ENCODE peak calls at places on chromosome 17, in eight cellular contexts. K, A, P, Q, O, R, M and S are unnamed samples. For H3K9me3, the result is how much of the 10 kb centered on the place peaks cover.

GRCh38 chr17:72735602-72736001 is 356.9 kb downstream of the SLC39A11 start:
- DNase-seq in P (no peak), M (no peak), A (no peak), O (no peak), R (no peak), Q (no peak), K (no peak), S (no peak)

GRCh38 chr17:62653831-62654829 is 26.7 kb downstream of the MRC2 start:
- DNase-seq in R (peak), O (peak), A (no peak), P (no peak), M (peak), Q (no peak), K (no peak), S (peak)

GRCh38 chr17:19322129-19322505 is 40.4 kb downstream of the B9D1 start:
- DNase-seq in R (no peak), P (no peak), Q (no peak), K (no peak), M (peak), O (no peak), A (no peak), S (no peak)

GRCh38 chr17:14004927-14005630 is 64.2 kb upstream of the COX10 start:
- DNase-seq in P (no peak), A (no peak), K (no peak), M (no peak), O (no peak), R (no peak), Q (no peak), S (no peak)

GRCh38 chr17:48841395-48841831 is 10.6 kb downstream of the CALCOCO2 start:
- DNase-seq in Q (no peak), R (no peak), O (no peak), M (no peak), K (no peak), A (peak), P (peak), S (no peak)

GRCh38 chr17:52762147-52762793 is 603.8 kb upstream of the CA10 start:
- DNase-seq in P (no peak), O (no peak), M (no peak), Q (no peak), R (no peak), A (no peak), K (no peak), S (no peak)

GRCh38 chr17:80347948-80348351 is 67.0 kb upstream of the ENDOV start:
- DNase-seq in K (no peak), O (no peak), A (no peak), P (no peak), Q (no peak), M (peak), R (no peak), S (no peak)

GRCh38 chr17:75695830-75696271 is 25.4 kb upstream of the ITGB4 start:
- DNase-seq in P (no peak), R (no peak), K (no peak), A (no peak), O (peak), Q (no peak), M (no peak), S (no peak)

GRCh38 chr17:36525113-36525512 is 9.6 kb downstream of the MYO19 start:
- DNase-seq in O (no peak), R (no peak), M (no peak), K (no peak), Q (no peak), A (no peak), P (no peak), S (no peak)

GRCh38 chr17:79216391-79216790 is 141.8 kb downstream of the ENGASE start:
- DNase-seq in O (no peak), A (no peak), Q (no peak), P (no peak), K (no peak), R (no peak), M (no peak), S (no peak)

GRCh38 chr17:55567240-55568216 is 56.3 kb upstream of the SMIM36 start:
- DNase-seq in O (peak), A (no peak), M (no peak), P (peak), K (no peak), R (no peak), Q (no peak), S (peak)

GRCh38 chr17:64149196-64149595 is 19.3 kb upstream of the ERN1 start:
- DNase-seq in K (no peak), Q (no peak), R (no peak), A (no peak), O (no peak), M (no peak), P (no peak), S (no peak)

GRCh38 chr17:2391597-2392251 is 9.1 kb downstream of the MNT start:
- DNase-seq in P (no peak), O (no peak), A (no peak), M (no peak), R (no peak), K (no peak), Q (no peak), S (no peak)

GRCh38 chr17:80596760-80597608 is 52.3 kb downstream of the RPTOR start:
- DNase-seq in M (no peak), O (no peak), K (no peak), Q (no peak), R (no peak), A (no peak), P (no peak), S (peak)

GRCh38 chr17:37359682-37360188 is 16.1 kb upstream of the C17orf78 start:
- DNase-seq in P (no peak), M (no peak), K (no peak), O (no peak), R (no peak), Q (no peak), A (no peak), S (no peak)

GRCh38 chr17:55521193-55521592 is 9.9 kb upstream of the SMIM36 start:
- DNase-seq in A (no peak), R (no peak), P (no peak), Q (no peak), O (no peak), K (no peak), M (no peak), S (no peak)

GRCh38 chr17:13869301-13869700 is 200.0 kb upstream of the COX10 start:
- DNase-seq in P (no peak), O (no peak), R (no peak), A (no peak), Q (no peak), M (no peak), K (no peak), S (no peak)

GRCh38 chr17:81579821-81580321 is 27.7 kb upstream of the FAAP100 start:
- DNase-seq in Q (no peak), K (no peak), R (no peak), M (no peak), A (no peak), P (no peak), O (no peak), S (no peak)

GRCh38 chr17:61803796-61804195 is 59.5 kb downstream of the BRIP1 start:
- DNase-seq in P (no peak), A (no peak), O (no peak), K (no peak), M (no peak), Q (no peak), R (no peak), S (no peak)

GRCh38 chr17:17391575-17392370 is 85.0 kb upstream of the MED9 start:
- DNase-seq in R (no peak), A (peak), K (peak), Q (no peak), O (no peak), P (no peak), M (no peak), S (peak)

GRCh38 chr17:2751482-2751881 is 2.0 kb upstream of the CCDC92B start:
- DNase-seq in Q (no peak), K (no peak), R (no peak), M (no peak), A (no peak), O (no peak), P (no peak), S (peak)

GRCh38 chr17:39772987-39773664 is 35.4 kb downstream of the GRB7 start:
- DNase-seq in K (no peak), A (no peak), O (no peak), Q (no peak), P (no peak), R (no peak), M (no peak), S (no peak)

GRCh38 chr17:43953746-43954145 is at the start of gene PYY:
- DNase-seq in P (no peak), K (no peak), M (no peak), O (no peak), Q (no peak), A (no peak), R (no peak), S (no peak)

DNA sequence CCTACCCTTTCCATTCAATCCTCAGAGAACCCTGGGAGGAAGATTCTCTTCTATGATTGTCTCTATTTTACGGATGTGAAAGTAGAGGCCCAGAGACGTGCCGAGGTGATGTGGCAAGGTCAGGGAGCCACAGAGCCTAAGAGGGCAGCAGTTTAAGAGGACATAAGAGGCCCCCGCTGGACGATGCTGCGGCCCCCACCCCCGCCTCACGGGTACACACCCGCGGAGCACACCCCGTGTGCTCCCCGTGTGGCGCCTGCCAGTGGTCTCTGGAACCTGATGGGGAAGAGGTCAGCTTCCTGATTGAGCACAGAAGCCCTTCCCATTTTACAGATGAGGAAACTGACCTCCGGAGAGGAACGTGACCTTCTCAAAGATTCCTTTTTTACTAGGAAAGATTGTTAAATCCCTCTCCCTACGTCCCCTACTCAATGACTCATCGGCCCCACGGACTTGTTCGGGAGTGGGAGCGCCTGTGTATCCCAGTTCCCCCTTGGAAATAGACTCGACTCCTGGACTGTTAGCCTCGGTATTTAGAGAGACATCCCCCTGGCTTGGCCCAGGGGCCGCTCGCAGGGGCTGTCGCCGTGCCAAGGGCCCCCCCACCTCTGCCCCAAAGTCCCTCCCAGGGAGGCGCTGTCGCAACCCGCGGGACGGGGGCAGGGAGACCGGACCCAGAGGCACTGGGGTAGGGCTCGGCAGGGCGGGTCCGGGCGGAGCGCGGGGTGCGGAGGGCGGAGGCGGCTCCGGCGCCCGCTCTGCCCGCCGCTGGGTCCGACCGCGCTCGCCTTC is at the start of gene ABCC3:
- DNase-seq in Q (peak), A (no peak), M (peak), R (peak), P (peak), K (no peak), O (peak), S (no peak)
- H3K4me3 ChIP-seq in Q (peak), A (no peak), M (peak), R (peak), P (peak), K (no peak), O (peak), S (no peak)

DNA sequence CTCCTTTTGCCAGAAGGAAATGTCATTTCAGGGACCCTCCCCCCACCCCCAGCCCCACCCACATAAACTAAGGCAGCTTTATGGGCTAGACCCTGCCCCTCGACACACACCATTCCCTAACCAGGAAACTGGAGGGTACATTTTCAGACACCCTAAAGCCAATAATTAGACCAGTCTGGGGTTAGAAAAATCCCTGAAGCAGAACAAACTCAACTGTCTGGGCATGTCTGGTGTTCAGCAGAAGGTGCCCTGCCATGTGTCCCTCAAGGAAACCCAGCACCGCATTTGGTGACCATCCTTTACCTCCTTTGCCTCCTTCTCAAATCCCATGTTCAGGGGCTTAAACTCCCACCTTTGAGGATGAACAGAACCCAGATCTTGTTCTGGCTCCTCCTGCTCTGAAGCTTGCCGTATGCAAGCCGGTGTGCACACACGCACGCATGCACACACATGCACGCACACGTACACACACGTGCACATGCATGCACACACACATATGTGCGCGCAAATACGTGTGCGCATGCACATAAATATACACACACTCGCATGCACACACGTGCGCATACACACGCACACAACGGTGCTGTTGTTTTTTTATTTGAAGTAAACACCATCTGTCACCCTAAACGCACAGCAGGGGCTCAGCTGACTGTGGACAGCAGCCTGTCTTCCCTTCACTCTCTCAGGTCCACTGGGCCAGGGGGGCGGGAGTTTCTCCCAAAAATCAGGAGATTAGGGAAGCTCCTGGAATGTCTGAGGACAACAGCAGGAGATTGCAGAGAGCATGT is 156.8 kb upstream of the TNRC6C start:
- DNase-seq in P (no peak), R (no peak), A (no peak), K (no peak), M (no peak), Q (no peak), O (no peak), S (no peak)
- H3K9me3 ChIP-seq in P (under half), R (under half), A (under half), K (under half), M (under half), Q (under half), O (under half), S (under half)

DNA sequence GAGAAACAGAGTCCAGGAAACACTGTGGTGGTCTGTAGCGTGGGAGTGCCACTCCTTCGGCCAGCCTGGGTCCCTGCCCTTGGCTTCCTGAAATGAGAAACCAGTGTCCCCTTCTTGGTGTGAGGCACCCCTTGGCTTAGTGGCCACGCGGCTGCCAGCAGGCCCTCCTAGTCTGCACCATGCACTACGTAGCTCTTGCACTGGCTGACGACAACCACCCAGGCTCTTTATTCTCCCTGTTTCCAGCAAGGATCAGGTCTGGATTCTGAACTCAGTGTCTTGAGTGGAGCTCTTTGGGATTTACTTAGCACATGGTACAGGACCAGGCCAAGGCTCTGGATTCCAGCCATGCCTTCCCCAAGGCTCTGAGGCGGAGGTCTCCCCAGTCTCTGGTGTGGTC is 1.1 kb upstream of the SPEM3 start:
- DNase-seq in R (no peak), O (no peak), A (peak), M (no peak), K (no peak), Q (no peak), P (no peak), S (no peak)
- H3K27ac ChIP-seq in R (no peak), O (no peak), A (no peak), M (no peak), K (no peak), Q (no peak), P (no peak), S (no peak)

DNA sequence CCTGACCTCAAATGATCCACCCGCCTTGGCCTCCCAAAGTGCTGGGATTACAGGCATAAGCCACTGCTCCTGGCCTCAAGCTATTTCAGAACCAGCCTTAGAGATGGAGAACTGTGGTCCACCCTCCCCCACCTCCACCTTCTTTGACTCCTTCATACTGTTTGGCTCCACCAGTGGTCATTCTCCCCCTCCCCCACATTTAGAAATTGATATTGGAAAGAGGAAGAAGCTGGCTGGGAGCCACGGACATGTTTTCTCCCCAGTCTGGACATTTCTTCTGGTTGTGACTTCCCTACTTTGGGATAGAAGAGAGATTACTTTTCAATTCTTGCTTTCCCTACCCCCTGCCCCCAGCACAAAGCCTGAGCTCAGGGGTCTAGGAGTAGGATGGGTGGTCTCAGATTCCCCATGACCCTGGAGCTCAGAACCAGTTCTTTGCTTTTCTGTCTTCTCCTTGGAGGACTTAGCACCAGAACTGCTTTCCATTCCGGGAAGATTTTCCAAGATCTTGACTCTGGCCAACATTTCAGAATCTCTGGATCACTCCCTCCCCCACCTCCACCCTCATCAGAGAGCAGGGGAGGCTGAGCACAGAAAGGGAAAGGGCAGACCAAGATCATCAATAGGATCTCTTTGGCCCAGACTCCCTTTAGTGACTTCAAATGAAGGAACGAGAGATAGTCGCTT is 16.3 kb downstream of the CAVIN1 start:
- DNase-seq in R (no peak), K (no peak), P (no peak), Q (no peak), M (no peak), A (no peak), O (no peak), S (no peak)
- H3K4me3 ChIP-seq in R (peak), K (no peak), P (no peak), Q (no peak), M (no peak), A (no peak), O (peak), S (no peak)

DNA sequence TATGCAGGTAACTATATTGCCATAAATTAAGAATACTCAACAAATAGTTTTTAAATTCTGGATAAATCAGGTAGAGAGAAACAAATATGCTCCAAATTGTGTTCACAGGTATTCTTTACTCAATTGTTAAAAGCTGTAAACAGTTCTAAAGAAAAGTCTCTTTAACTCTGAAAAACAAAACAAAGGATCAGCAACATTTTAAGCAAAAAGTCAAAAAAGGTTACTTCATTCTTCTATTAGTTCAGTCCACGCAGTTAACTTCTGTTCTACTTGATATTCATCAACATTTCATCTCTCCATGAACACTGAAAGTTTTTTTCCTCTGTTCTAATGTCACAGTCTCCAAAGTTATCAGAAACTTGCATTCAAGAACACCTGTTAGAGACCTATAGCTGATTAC is 47.9 kb downstream of the SCPEP1 start:
- DNase-seq in Q (no peak), P (no peak), R (no peak), K (no peak), O (no peak), M (no peak), A (no peak), S (no peak)
- H3K9me3 ChIP-seq in Q (under half), P (under half), R (under half), K (under half), O (under half), M (under half), A (under half), S (under half)

GRCh38 chr17:51734976-51735375 is 423.5 kb downstream of the CA10 start:
- DNase-seq in P (no peak), O (no peak), R (no peak), A (no peak), Q (no peak), K (no peak), M (no peak), S (no peak)

GRCh38 chr17:51743477-51743876 is 415.0 kb downstream of the CA10 start:
- DNase-seq in P (no peak), M (no peak), Q (no peak), R (no peak), O (no peak), K (no peak), A (no peak), S (no peak)

GRCh38 chr17:51734462-51734861 is 424.1 kb downstream of the CA10 start:
- DNase-seq in Q (no peak), K (no peak), O (no peak), M (no peak), R (no peak), A (no peak), P (no peak), S (no peak)

GRCh38 chr17:51741447-51741846 is 417.1 kb downstream of the CA10 start:
- DNase-seq in M (no peak), K (no peak), O (no peak), A (no peak), P (no peak), Q (no peak), R (no peak), S (no peak)

DNA sequence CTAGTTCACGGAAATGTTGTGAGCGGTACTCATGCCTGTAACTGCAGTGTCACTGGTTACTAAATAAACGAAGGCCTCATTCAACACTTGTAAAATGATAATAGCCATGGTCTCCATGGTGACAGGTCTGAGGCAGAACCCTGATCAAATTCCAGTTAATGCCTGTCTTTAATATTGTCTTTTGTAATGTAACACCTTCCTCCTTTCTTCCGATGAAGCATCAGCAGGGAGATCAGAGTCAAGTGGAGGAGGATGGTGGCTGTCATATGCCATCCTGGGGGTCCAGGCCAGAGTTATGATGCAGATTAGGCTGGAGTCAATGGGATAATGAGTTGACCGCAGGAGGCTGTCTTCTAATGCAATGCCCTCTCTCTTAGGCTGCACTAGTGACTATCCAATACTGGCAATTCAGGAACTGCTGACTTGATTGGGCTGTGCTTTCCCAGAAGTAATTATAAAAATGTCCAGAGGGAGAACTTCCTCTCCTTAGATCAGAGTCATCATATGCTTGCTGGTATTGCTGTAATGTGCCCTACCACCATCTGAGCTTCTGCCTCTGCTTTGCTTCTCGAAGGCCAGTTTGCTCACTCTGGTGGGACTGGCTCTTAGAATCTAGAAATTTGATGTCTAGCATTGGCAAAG is 419.1 kb downstream of the CA10 start:
- DNase-seq in Q (no peak), A (no peak), P (no peak), M (no peak), K (no peak), R (no peak), O (no peak), S (no peak)
- H3K27ac ChIP-seq in Q (no peak), A (no peak), P (no peak), M (no peak), K (no peak), R (no peak), O (no peak), S (no peak)